ENCODE peak calls at places on chromosomes 1 and 21, in four cellular contexts. Q is GM12878, P is cardiac muscle cell, V is ovary. K is an unnamed sample.

GRCh38 chr1:7538849-7539771 is 232.0 kb upstream of the VAMP3 start:
- DNase-seq in P (no peak), Q (no peak), V (no peak), K (peak; percentile 32)

GRCh38 chr1:44293761-44294315 is 61.2 kb downstream of the ERI3 start:
- DNase-seq in Q (no peak), P (no peak), V (no peak), K (no peak)

GRCh38 chr1:186950547-186950946 is 121.8 kb downstream of the PLA2G4A start:
- DNase-seq in Q (no peak), P (peak; percentile 25), V (no peak), K (no peak)

GRCh38 chr1:59343576-59343840 is 46.6 kb downstream of the FGGY start:
- DNase-seq in Q (no peak), P (no peak), V (no peak), K (no peak)

GRCh38 chr1:77565321-77565720 is 117.1 kb downstream of the ZZZ3 start:
- DNase-seq in V (no peak), P (no peak), Q (no peak), K (no peak)

GRCh38 chr1:110953031-110953430 is 10.7 kb downstream of the LRIF1 start:
- DNase-seq in P (no peak), V (no peak), Q (no peak), K (no peak)

GRCh38 chr1:228794810-228795209 is 59.5 kb downstream of the RHOU start:
- DNase-seq in Q (peak; percentile 40), V (no peak), P (no peak), K (no peak)

GRCh38 chr1:152141971-152142584 is 16.9 kb downstream of the RPTN start:
- DNase-seq in P (peak; percentile 80), Q (no peak), V (peak; percentile 35), K (peak; percentile 58)

GRCh38 chr1:228289996-228290881 is 82.4 kb downstream of the OBSCN start:
- DNase-seq in Q (no peak), P (no peak), V (no peak), K (peak; percentile 73)

GRCh38 chr1:198643001-198643400 is 4.2 kb downstream of the PTPRC start:
- DNase-seq in P (no peak), Q (no peak), V (no peak), K (no peak)

GRCh38 chr1:198641966-198642656 is 3.3 kb downstream of the PTPRC start:
- DNase-seq in V (no peak), P (no peak), Q (no peak), K (no peak)

GRCh38 chr1:198639581-198640235 is 868 bp downstream of the PTPRC start:
- DNase-seq in V (no peak), Q (no peak), P (no peak), K (no peak)

GRCh38 chr1:198643827-198644226 is 5.0 kb downstream of the PTPRC start:
- DNase-seq in P (no peak), Q (no peak), V (no peak), K (no peak)

GRCh38 chr1:198641506-198641905 is 2.7 kb downstream of the PTPRC start:
- DNase-seq in P (no peak), Q (no peak), V (no peak), K (no peak)
- H3K4me3 ChIP-seq in P (no peak overlapping the region), Q (peak overlapping the region; percentile 70), V (no peak overlapping the region), K (no peak overlapping the region)

GRCh38 chr1:10178602-10179407 is 31.6 kb upstream of the KIF1B start:
- DNase-seq in V (no peak), P (no peak), Q (no peak), K (no peak)
- H3K27ac ChIP-seq in V (no peak overlapping the region), P (peak overlapping the region; percentile 75), Q (no peak overlapping the region), K (no peak overlapping the region)

GRCh38 chr1:147541672-147542548 is 609 bp downstream of the BCL9 start:
- DNase-seq in V (peak; percentile 68), P (peak; percentile 58), Q (no peak), K (peak; percentile 82)
- H3K4me3 ChIP-seq in V (peak overlapping the region; percentile 48), P (peak overlapping the region; percentile 90), Q (peak overlapping the region; percentile 55), K (peak overlapping the region; percentile 92)

GRCh38 chr1:232351335-232351734 is 278.6 kb downstream of the SIPA1L2 start:
- DNase-seq in V (no peak), P (no peak), Q (no peak), K (no peak)
- H3K27ac ChIP-seq in V (no peak overlapping the region), P (no peak overlapping the region), Q (no peak overlapping the region), K (no peak overlapping the region)

GRCh38 chr21:34874689-34875513 is 174.2 kb downstream of the RUNX1 start:
- DNase-seq in P (no peak), Q (no peak), V (no peak), K (no peak)
- H3K4me3 ChIP-seq in P (no peak overlapping the region), Q (peak overlapping the region; percentile 56), V (no peak overlapping the region), K (no peak overlapping the region)

DNA sequence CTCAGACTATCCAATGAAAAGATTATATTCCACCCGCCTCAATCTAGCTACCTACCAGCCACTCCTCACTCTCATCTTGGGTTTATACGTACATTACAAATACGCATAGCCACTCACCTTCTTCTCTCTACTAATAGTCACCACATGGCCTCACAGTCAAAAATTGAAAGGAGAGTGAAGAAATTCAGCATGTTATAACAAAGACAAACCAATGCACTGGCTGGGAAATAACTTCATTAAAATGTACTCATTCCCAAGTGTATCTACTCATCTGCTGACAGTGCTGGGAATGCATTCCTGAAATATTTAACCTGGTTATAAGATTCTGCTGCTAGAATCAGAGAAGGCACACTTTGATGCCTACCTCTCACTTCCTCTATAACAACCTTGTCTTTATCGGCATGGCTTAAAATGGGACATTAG is 6.5 kb downstream of the ZNF644 start:
- DNase-seq in P (no peak), Q (no peak), V (no peak), K (no peak)
- H3K27ac ChIP-seq in P (peak overlapping the region; percentile 10), Q (no peak overlapping the region), V (no peak overlapping the region), K (no peak overlapping the region)

GRCh38 chr1:165424454-165425283 is 20.3 kb downstream of the RXRG start:
- DNase-seq in P (peak; percentile 42), Q (no peak), V (peak; percentile 22), K (no peak)
- H3K4me3 ChIP-seq in P (no peak overlapping the region), Q (no peak overlapping the region), V (no peak overlapping the region), K (no peak overlapping the region)

DNA sequence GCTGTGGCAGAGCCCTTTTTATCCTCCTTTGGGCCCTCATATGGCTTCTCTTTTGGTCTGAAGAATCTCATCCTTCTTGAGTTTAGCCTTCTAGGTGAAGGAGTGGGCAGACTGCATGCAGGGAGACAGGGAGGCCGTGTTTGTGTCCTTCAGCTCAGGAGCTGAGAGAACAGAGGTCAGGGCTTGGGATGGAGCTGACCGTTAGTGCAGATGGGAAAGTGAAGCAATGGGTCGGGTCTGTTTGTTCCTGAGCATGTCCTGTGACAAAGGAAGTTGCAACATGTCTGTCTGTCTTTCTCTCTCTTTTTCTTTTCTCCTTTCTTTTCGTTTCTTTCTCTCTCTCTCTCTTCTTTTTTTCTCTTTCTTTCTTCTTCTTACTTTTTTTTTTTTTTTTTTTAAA is 14.9 kb downstream of the MAPKAPK2 start:
- DNase-seq in V (peak; percentile 51), P (peak; percentile 72), Q (no peak), K (no peak)
- H3K27ac ChIP-seq in V (no peak overlapping the region), P (no peak overlapping the region), Q (no peak overlapping the region), K (no peak overlapping the region)

GRCh38 chr1:247605286-247605685 is at the start of gene OR2G3:
- DNase-seq in Q (no peak), V (no peak), P (no peak), K (no peak)
- H3K4me3 ChIP-seq in Q (no peak within 1 kb of the TSS), V (no peak within 1 kb of the TSS), P (no peak within 1 kb of the TSS), K (no peak within 1 kb of the TSS)